ENCODE peak calls at places on chromosomes 11 and 22, in five cellular contexts. One of them, this sample, is unnamed.

GRCh38 chr11:44113018-44113417 is 17.5 kb downstream of the EXT2 start:
- DNase-seq in iPS DF 6.9: no peak
- DNase-seq in pancreas: no peak
- DNase-seq in esophagus squamous epithelium: no peak
- DNase-seq in CD4-positive, alpha-beta memory T cell: no peak
- DNase-seq in this sample: no peak

GRCh38 chr11:124595302-124595701 is 15.9 kb upstream of the PANX3 start:
- DNase-seq in esophagus squamous epithelium: no peak
- DNase-seq in CD4-positive, alpha-beta memory T cell: no peak
- DNase-seq in iPS DF 6.9: no peak
- DNase-seq in pancreas: no peak
- DNase-seq in this sample: no peak

GRCh38 chr11:47185305-47186075 is 744 bp downstream of the PACSIN3 start:
- DNase-seq in esophagus squamous epithelium: no peak
- DNase-seq in pancreas: peak; percentile 73
- DNase-seq in iPS DF 6.9: no peak
- DNase-seq in CD4-positive, alpha-beta memory T cell: no peak
- DNase-seq in this sample: no peak

GRCh38 chr22:31106651-31107205 is 640 bp downstream of the SELENOM start:
- DNase-seq in esophagus squamous epithelium: no peak
- DNase-seq in pancreas: no peak
- DNase-seq in iPS DF 6.9: no peak
- DNase-seq in CD4-positive, alpha-beta memory T cell: no peak
- DNase-seq in this sample: no peak

GRCh38 chr11:61637287-61637686 is 42.9 kb upstream of the DAGLA start:
- DNase-seq in pancreas: no peak
- DNase-seq in esophagus squamous epithelium: no peak
- DNase-seq in iPS DF 6.9: no peak
- DNase-seq in CD4-positive, alpha-beta memory T cell: no peak
- DNase-seq in this sample: no peak

GRCh38 chr11:14713518-14714244 is 70.1 kb downstream of the PDE3B start:
- DNase-seq in CD4-positive, alpha-beta memory T cell: peak; percentile 66
- DNase-seq in pancreas: no peak
- DNase-seq in esophagus squamous epithelium: no peak
- DNase-seq in iPS DF 6.9: no peak
- DNase-seq in this sample: peak; percentile 77

GRCh38 chr11:131290111-131290510 is 80.3 kb upstream of the NTM start:
- DNase-seq in pancreas: no peak
- DNase-seq in CD4-positive, alpha-beta memory T cell: no peak
- DNase-seq in esophagus squamous epithelium: no peak
- DNase-seq in iPS DF 6.9: no peak
- DNase-seq in this sample: no peak

GRCh38 chr11:109291553-109291952 is 130.4 kb upstream of the C11orf87 start:
- DNase-seq in esophagus squamous epithelium: no peak
- DNase-seq in iPS DF 6.9: no peak
- DNase-seq in pancreas: no peak
- DNase-seq in CD4-positive, alpha-beta memory T cell: no peak
- DNase-seq in this sample: no peak

GRCh38 chr11:16613401-16614381 is 124.8 kb upstream of the C11orf58 start:
- DNase-seq in iPS DF 6.9: no peak
- DNase-seq in esophagus squamous epithelium: no peak
- DNase-seq in pancreas: peak; percentile 90
- DNase-seq in CD4-positive, alpha-beta memory T cell: peak; percentile 50
- DNase-seq in this sample: no peak

GRCh38 chr22:45270095-45271020 is 14.4 kb upstream of the UPK3A start:
- DNase-seq in esophagus squamous epithelium: no peak
- DNase-seq in CD4-positive, alpha-beta memory T cell: no peak
- DNase-seq in pancreas: no peak
- DNase-seq in iPS DF 6.9: no peak
- DNase-seq in this sample: no peak

GRCh38 chr11:126607374-126607773 is 251.9 kb downstream of the ST3GAL4 start:
- DNase-seq in CD4-positive, alpha-beta memory T cell: no peak
- DNase-seq in esophagus squamous epithelium: no peak
- DNase-seq in iPS DF 6.9: peak; percentile 70
- DNase-seq in pancreas: peak; percentile 76
- DNase-seq in this sample: no peak

GRCh38 chr11:35289821-35290220 is 129.5 kb downstream of the SLC1A2 start:
- DNase-seq in esophagus squamous epithelium: no peak
- DNase-seq in pancreas: no peak
- DNase-seq in iPS DF 6.9: no peak
- DNase-seq in CD4-positive, alpha-beta memory T cell: no peak
- DNase-seq in this sample: no peak

GRCh38 chr11:129230006-129230405 is 37.9 kb upstream of the ARHGAP32 start:
- DNase-seq in CD4-positive, alpha-beta memory T cell: no peak
- DNase-seq in iPS DF 6.9: no peak
- DNase-seq in esophagus squamous epithelium: no peak
- DNase-seq in pancreas: no peak
- DNase-seq in this sample: no peak
- H3K4me1 ChIP-seq in CD4-positive, alpha-beta memory T cell: no peaks in the 10 kb centered on the region
- H3K4me1 ChIP-seq in iPS DF 6.9: no peaks in the 10 kb centered on the region
- H3K4me1 ChIP-seq in esophagus squamous epithelium: no peaks in the 10 kb centered on the region
- H3K4me1 ChIP-seq in pancreas: no peaks in the 10 kb centered on the region
- H3K4me1 ChIP-seq in this sample: no peaks in the 10 kb centered on the region

DNA sequence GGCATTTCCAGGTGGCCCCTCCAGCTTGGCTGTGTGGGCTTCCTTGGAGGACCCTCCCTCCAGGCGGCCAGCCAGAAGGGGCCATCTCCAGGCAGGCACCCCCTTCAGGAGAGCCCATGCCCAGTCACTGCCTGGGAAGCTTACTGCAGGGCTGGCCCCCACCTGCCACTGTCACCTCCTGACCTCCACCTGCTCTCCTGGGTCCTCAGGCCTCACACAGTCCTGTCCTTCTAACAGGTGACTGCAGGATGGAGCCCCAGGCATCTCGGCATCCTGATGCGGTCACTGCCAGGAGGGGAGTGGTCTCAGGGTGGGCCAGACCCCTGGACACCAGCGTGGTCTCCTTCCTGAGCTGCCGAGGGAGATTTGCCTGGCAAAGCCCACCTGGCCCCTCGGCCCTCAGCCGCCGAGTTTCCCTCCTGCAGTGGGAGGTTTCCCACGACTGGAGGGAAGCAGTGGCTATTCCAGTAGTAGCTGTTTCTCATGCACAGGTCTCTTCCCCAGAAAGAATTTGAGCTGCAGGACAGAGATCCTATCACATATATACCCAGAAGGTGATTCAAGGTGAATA is 13.0 kb downstream of the TBX1 start:
- DNase-seq in iPS DF 6.9: no peak
- DNase-seq in esophagus squamous epithelium: no peak
- DNase-seq in pancreas: peak; percentile 38
- DNase-seq in CD4-positive, alpha-beta memory T cell: no peak
- DNase-seq in this sample: no peak
- H3K4me1 ChIP-seq in iPS DF 6.9: no peaks in the 10 kb centered on the region
- H3K4me1 ChIP-seq in esophagus squamous epithelium: no peaks in the 10 kb centered on the region
- H3K4me1 ChIP-seq in pancreas: no peaks in the 10 kb centered on the region
- H3K4me1 ChIP-seq in CD4-positive, alpha-beta memory T cell: peaks cover 20% of the 10 kb centered on the region
- H3K4me1 ChIP-seq in this sample: peaks cover 12% of the 10 kb centered on the region

DNA sequence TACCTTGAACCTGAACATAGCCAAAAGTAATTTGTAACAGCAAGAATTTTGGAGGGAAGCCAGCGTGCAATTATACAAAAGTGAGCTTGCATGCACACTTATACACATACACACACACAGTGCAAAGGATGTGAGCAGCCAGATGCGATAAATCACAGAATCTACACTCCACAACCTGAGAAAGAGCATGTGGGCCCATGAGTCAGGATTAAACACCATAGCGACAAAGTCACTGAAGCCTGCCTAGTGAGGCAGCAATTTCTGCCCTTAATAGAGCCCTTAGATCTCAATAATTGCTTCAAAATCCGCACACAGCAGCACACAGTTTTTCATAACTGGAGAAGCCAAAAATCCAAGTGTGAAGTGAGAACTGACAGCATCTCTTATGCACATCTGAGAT is 42.6 kb upstream of the TEAD1 start:
- DNase-seq in CD4-positive, alpha-beta memory T cell: no peak
- DNase-seq in iPS DF 6.9: no peak
- DNase-seq in esophagus squamous epithelium: no peak
- DNase-seq in pancreas: no peak
- DNase-seq in this sample: no peak
- H3K4me1 ChIP-seq in CD4-positive, alpha-beta memory T cell: no peaks in the 10 kb centered on the region
- H3K4me1 ChIP-seq in iPS DF 6.9: no peaks in the 10 kb centered on the region
- H3K4me1 ChIP-seq in esophagus squamous epithelium: no peaks in the 10 kb centered on the region
- H3K4me1 ChIP-seq in pancreas: no peaks in the 10 kb centered on the region
- H3K4me1 ChIP-seq in this sample: no peaks in the 10 kb centered on the region

GRCh38 chr22:48488149-48488551 is 1339.5 kb downstream of the BRD1 start:
- DNase-seq in pancreas: no peak
- DNase-seq in esophagus squamous epithelium: no peak
- DNase-seq in CD4-positive, alpha-beta memory T cell: no peak
- DNase-seq in iPS DF 6.9: no peak
- DNase-seq in this sample: no peak

GRCh38 chr22:48490513-48491411 is 1336.9 kb downstream of the BRD1 start:
- DNase-seq in CD4-positive, alpha-beta memory T cell: no peak
- DNase-seq in pancreas: peak; percentile 54
- DNase-seq in esophagus squamous epithelium: no peak
- DNase-seq in iPS DF 6.9: no peak
- DNase-seq in this sample: no peak

GRCh38 chr22:48491451-48491941 is 1336.2 kb downstream of the BRD1 start:
- DNase-seq in esophagus squamous epithelium: no peak
- DNase-seq in pancreas: peak; percentile 47
- DNase-seq in iPS DF 6.9: no peak
- DNase-seq in CD4-positive, alpha-beta memory T cell: no peak
- DNase-seq in this sample: no peak

GRCh38 chr22:48488611-48489456 is 1338.8 kb downstream of the BRD1 start:
- DNase-seq in pancreas: peak; percentile 51
- DNase-seq in iPS DF 6.9: no peak
- DNase-seq in CD4-positive, alpha-beta memory T cell: no peak
- DNase-seq in esophagus squamous epithelium: no peak
- DNase-seq in this sample: no peak

DNA sequence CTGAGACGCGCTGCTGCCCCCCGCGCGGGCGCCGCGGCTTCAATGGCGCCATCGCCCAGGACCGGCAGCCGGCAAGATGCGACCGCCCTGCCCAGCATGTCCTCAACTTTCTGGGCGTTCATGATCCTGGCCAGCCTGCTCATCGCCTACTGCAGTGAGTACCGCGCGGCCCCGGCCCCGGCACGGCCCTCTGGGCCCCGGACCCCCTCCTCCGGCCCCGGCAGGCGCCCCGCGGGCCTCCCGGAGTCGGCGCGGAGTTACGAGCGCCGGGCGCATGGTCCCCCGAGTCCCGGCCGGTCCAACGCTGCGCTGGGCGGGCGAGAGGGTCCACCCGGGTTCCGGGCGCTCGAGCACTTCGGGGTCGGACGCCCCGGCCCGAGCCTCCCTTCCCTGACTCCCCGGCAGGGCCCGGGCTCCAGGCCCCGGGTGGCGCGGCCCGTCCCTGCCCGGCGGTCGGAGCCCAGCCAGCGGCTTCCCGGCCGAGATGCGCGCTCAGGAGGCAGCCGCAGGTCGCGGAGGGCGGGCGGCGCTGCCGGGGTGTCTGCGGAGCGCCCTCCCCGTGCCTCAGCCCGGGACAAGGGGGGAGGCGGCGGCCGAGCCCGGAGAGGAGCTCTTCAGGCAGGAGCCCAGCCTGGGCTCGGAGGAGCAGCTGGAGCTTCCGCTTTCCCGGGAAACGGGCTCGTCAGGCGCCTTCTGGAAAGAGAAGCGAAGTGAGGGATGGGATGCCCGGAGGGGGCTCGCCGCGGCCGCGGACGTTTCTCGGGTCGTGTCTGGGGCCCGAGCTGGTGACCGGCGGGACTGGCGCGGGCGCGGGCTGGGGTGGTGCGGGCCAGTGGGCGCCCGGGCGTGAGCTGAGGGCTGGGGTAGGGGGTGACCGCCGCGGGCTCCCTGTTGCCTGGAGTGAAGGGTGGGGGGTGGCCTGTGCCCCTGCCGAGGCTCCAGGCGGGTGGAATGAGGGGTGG is 1337.8 kb downstream of the BRD1 start:
- DNase-seq in CD4-positive, alpha-beta memory T cell: no peak
- DNase-seq in esophagus squamous epithelium: no peak
- DNase-seq in iPS DF 6.9: no peak
- DNase-seq in pancreas: peak; percentile 60
- DNase-seq in this sample: peak; percentile 16
- H3K4me1 ChIP-seq in CD4-positive, alpha-beta memory T cell: no peaks in the 10 kb centered on the region
- H3K4me1 ChIP-seq in esophagus squamous epithelium: no peaks in the 10 kb centered on the region
- H3K4me1 ChIP-seq in iPS DF 6.9: no peaks in the 10 kb centered on the region
- H3K4me1 ChIP-seq in pancreas: no peaks in the 10 kb centered on the region
- H3K4me1 ChIP-seq in this sample: no peaks in the 10 kb centered on the region

DNA sequence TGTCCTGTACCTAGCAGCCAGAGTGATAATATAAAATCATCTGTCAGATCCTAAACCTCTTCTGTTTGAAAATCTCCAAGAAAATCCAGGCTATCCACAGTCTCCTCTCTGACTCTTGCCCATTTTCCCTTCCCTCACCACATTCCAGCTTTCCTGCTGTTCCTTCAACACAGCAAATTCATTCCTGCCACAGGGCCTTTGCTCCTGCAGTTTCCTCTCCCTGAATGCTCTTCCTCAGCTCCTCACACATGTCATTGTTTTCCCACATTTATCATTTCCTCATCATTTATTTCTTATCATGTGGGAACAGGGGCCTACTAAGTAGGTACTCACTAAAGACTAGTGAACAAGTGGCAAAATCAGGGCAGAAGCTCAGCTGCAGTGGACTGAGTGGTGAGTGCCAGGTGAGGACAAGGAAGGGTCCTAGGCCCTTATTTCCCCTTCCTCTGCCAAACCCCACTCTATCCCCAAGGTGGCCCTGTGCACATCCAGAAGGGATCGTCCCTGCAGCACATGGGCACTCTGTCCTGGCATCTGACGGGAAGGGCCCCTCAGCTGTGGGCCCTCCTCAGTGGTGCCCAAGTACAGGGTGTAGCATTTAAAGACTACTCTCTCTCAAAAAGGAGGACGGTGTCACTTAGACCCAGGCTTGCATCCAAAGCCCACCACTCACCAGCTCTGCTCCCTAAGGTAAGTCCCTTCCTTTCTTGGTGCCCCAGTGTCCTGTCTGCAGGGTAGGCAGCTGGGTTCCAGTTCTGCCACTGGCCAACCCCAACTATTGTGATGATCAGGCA is 2.0 kb downstream of the LRRC32 start:
- DNase-seq in esophagus squamous epithelium: no peak
- DNase-seq in CD4-positive, alpha-beta memory T cell: no peak
- DNase-seq in iPS DF 6.9: no peak
- DNase-seq in pancreas: peak; percentile 25
- DNase-seq in this sample: no peak
- H3K4me1 ChIP-seq in esophagus squamous epithelium: peaks cover 42% of the 10 kb centered on the region
- H3K4me1 ChIP-seq in CD4-positive, alpha-beta memory T cell: peaks cover 51% of the 10 kb centered on the region
- H3K4me1 ChIP-seq in iPS DF 6.9: no peaks in the 10 kb centered on the region
- H3K4me1 ChIP-seq in pancreas: no peaks in the 10 kb centered on the region
- H3K4me1 ChIP-seq in this sample: peaks cover 42% of the 10 kb centered on the region

DNA sequence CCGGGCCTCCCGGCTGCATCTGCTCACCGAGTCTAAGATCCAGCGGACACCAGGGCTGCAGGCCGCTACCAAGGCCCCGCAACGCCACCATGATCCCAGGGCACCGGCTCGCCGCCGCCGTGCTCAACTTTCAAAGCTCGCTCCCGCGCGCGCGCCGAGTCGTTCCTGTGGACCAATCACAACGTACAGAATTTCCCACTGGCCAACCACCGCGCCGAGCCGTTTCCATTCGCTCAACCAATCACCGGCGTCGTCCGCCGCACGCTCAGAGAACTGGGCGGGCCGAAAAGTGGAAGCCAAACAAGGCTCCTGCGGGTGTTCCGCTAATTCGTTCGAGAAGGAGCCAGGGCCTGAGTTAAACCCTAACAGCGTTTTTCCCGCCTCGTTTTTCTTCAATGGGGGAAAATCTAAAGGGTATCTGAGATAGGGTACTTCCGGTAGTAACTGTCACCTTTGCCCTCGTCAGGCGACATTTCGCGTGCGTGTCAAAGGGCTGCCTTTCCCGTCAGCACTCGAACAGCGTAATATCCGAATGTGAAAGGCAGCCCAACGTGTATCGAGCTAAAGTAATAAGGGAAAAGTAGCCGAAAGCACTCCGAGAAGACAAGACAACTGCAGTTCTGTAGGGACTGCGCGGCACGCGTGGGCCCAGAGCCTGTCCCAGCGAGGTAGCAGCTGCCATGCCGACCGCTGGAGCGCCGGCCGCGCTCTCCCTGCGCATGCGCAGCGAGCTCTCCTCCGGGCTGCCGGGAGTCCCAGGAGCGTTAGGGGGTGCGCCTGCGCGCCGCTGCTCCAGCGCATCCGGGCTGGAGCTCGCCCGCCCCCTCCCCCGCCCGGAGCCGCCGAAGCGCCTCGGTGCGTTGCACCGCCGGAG is at the start of the genes NCAPD3 and VPS26B:
- DNase-seq in pancreas: peak; percentile 97
- DNase-seq in iPS DF 6.9: peak; percentile 93
- DNase-seq in esophagus squamous epithelium: peak; percentile 80
- DNase-seq in CD4-positive, alpha-beta memory T cell: peak; percentile 95
- DNase-seq in this sample: peak; percentile 94
- H3K4me1 ChIP-seq in pancreas: peaks cover 30% of the 10 kb centered on the region
- H3K4me1 ChIP-seq in iPS DF 6.9: no peaks in the 10 kb centered on the region
- H3K4me1 ChIP-seq in esophagus squamous epithelium: peaks cover 19% of the 10 kb centered on the region
- H3K4me1 ChIP-seq in CD4-positive, alpha-beta memory T cell: peaks cover 53% of the 10 kb centered on the region
- H3K4me1 ChIP-seq in this sample: peaks cover 40% of the 10 kb centered on the region

This sample was measured in CD8-positive, alpha-beta memory T cell.